ENCODE peak calls at places on chromosomes 12 and 14, in four cellular contexts. One of them, this sample, is unnamed.

GRCh38 chr12:80101126-80101525 is 1.8 kb downstream of the OTOGL start:
- DNase-seq in fibroblast of lung: no peak
- DNase-seq in right atrium auricular region: no peak
- DNase-seq in fibroblast of the aortic adventitia: peak; percentile 4
- DNase-seq in this sample: peak; percentile 86

GRCh38 chr12:110704750-110705149 is 15.8 kb upstream of the HVCN1 start:
- DNase-seq in fibroblast of the aortic adventitia: no peak
- DNase-seq in fibroblast of lung: no peak
- DNase-seq in right atrium auricular region: no peak
- DNase-seq in this sample: peak; percentile 56

GRCh38 chr12:104638760-104639319 is 182.1 kb downstream of the CHST11 start:
- DNase-seq in fibroblast of lung: no peak
- DNase-seq in right atrium auricular region: no peak
- DNase-seq in fibroblast of the aortic adventitia: no peak
- DNase-seq in this sample: no peak

GRCh38 chr14:57417228-57417627 is 26.8 kb downstream of the NAA30 start:
- DNase-seq in fibroblast of lung: no peak
- DNase-seq in right atrium auricular region: no peak
- DNase-seq in fibroblast of the aortic adventitia: no peak
- DNase-seq in this sample: no peak

GRCh38 chr14:52918486-52918885 is 32.4 kb downstream of the FERMT2 start:
- DNase-seq in fibroblast of the aortic adventitia: peak; percentile 50
- DNase-seq in fibroblast of lung: peak; percentile 49
- DNase-seq in right atrium auricular region: no peak
- DNase-seq in this sample: peak; percentile 81

GRCh38 chr14:73166399-73166798 is 30.1 kb downstream of the PSEN1 start:
- DNase-seq in fibroblast of the aortic adventitia: no peak
- DNase-seq in right atrium auricular region: no peak
- DNase-seq in fibroblast of lung: no peak
- DNase-seq in this sample: peak; percentile 64

GRCh38 chr14:68291820-68292219 is 472.2 kb downstream of the RAD51B start:
- DNase-seq in right atrium auricular region: no peak
- DNase-seq in fibroblast of the aortic adventitia: no peak
- DNase-seq in fibroblast of lung: no peak
- DNase-seq in this sample: no peak

GRCh38 chr14:64643709-64644108 is 60.5 kb upstream of the PLEKHG3 start:
- DNase-seq in fibroblast of the aortic adventitia: no peak
- DNase-seq in right atrium auricular region: no peak
- DNase-seq in fibroblast of lung: no peak
- DNase-seq in this sample: no peak

GRCh38 chr12:82350161-82350560 is 8.0 kb downstream of the CCDC59 start:
- DNase-seq in right atrium auricular region: no peak
- DNase-seq in fibroblast of the aortic adventitia: no peak
- DNase-seq in fibroblast of lung: no peak
- DNase-seq in this sample: no peak

GRCh38 chr14:103296007-103296406 is 38.0 kb upstream of the EIF5 start:
- DNase-seq in right atrium auricular region: no peak
- DNase-seq in fibroblast of the aortic adventitia: peak; percentile 34
- DNase-seq in fibroblast of lung: peak; percentile 52
- DNase-seq in this sample: peak; percentile 77

GRCh38 chr12:22447223-22447622 is 97.1 kb downstream of the C2CD5 start:
- DNase-seq in right atrium auricular region: no peak
- DNase-seq in fibroblast of lung: peak; percentile 56
- DNase-seq in fibroblast of the aortic adventitia: no peak
- DNase-seq in this sample: peak; percentile 30

GRCh38 chr12:103580026-103580425 is 7.0 kb upstream of the STAB2 start:
- DNase-seq in fibroblast of the aortic adventitia: no peak
- DNase-seq in fibroblast of lung: no peak
- DNase-seq in right atrium auricular region: no peak
- DNase-seq in this sample: peak; percentile 75

GRCh38 chr14:95507174-95507573 is 9.3 kb downstream of the SYNE3 start:
- DNase-seq in right atrium auricular region: peak; percentile 89
- DNase-seq in fibroblast of the aortic adventitia: peak; percentile 97
- DNase-seq in fibroblast of lung: peak; percentile 92
- DNase-seq in this sample: peak; percentile 97

GRCh38 chr14:23360496-23360895 is 4.5 kb downstream of the EFS start:
- DNase-seq in right atrium auricular region: no peak
- DNase-seq in fibroblast of the aortic adventitia: no peak
- DNase-seq in fibroblast of lung: no peak
- DNase-seq in this sample: no peak

GRCh38 chr12:76866146-76866545 is 12.7 kb downstream of the CSRP2 start:
- DNase-seq in fibroblast of the aortic adventitia: no peak
- DNase-seq in fibroblast of lung: no peak
- DNase-seq in right atrium auricular region: no peak
- DNase-seq in this sample: no peak

GRCh38 chr12:43692064-43692463 is 66.5 kb downstream of the PUS7L start:
- DNase-seq in fibroblast of the aortic adventitia: peak; percentile 20
- DNase-seq in right atrium auricular region: no peak
- DNase-seq in fibroblast of lung: peak; percentile 27
- DNase-seq in this sample: peak; percentile 45

GRCh38 chr12:53424626-53425514 is 1.2 kb downstream of the AMHR2 start:
- DNase-seq in right atrium auricular region: no peak
- DNase-seq in fibroblast of the aortic adventitia: no peak
- DNase-seq in fibroblast of lung: no peak
- DNase-seq in this sample: no peak

GRCh38 chr14:76201162-76201561 is 49.4 kb downstream of the GPATCH2L start:
- DNase-seq in fibroblast of lung: peak; percentile 86
- DNase-seq in right atrium auricular region: no peak
- DNase-seq in fibroblast of the aortic adventitia: peak; percentile 47
- DNase-seq in this sample: peak; percentile 86

GRCh38 chr12:100473716-100474150 is at the start of gene NR1H4:
- DNase-seq in fibroblast of the aortic adventitia: peak; percentile 3
- DNase-seq in right atrium auricular region: no peak
- DNase-seq in fibroblast of lung: peak; percentile 75
- DNase-seq in this sample: no peak

GRCh38 chr14:63933701-63934100 is 80.9 kb downstream of the SYNE2 start:
- DNase-seq in fibroblast of the aortic adventitia: no peak
- DNase-seq in fibroblast of lung: no peak
- DNase-seq in right atrium auricular region: no peak
- DNase-seq in this sample: no peak

GRCh38 chr12:78441737-78442453 is 422.7 kb upstream of the SYT1 start:
- DNase-seq in fibroblast of lung: peak; percentile 14
- DNase-seq in fibroblast of the aortic adventitia: no peak
- DNase-seq in right atrium auricular region: no peak
- DNase-seq in this sample: no peak

DNA sequence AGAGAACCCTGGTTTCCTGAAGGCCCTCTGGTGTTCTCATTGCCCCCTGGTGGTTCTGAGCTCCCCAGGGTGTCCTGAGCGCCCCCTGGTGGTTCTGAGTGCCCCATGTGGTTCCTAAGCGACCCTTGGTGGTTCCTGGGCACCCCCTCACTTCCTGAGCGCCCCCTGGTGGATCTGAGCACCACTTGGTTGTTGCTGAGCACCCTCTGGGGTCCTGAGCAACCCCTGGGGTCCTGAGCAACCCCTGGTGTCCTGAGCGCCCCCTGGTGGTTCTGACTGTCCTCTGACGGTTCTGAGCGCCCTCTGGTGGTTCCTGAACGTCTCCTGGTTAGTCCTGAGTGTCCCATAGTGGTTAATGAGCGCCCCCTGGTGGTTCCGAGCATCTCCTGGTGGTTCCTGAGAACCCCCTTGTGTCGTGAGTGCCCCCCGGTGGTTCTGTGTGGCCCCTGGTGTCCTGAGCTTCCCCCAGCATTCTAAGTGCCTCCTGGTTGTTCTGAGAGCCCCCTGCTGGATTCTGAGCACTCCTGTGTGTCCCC is 568.3 kb downstream of the TMEM121 start:
- DNase-seq in fibroblast of lung: no peak
- DNase-seq in right atrium auricular region: no peak
- DNase-seq in fibroblast of the aortic adventitia: no peak
- DNase-seq in this sample: no peak
- TF ChIP-seq CTCF in fibroblast of lung: no peak
- TF ChIP-seq CTCF in right atrium auricular region: no peak
- TF ChIP-seq CTCF in fibroblast of the aortic adventitia: no peak
- TF ChIP-seq CTCF in this sample: no peak

DNA sequence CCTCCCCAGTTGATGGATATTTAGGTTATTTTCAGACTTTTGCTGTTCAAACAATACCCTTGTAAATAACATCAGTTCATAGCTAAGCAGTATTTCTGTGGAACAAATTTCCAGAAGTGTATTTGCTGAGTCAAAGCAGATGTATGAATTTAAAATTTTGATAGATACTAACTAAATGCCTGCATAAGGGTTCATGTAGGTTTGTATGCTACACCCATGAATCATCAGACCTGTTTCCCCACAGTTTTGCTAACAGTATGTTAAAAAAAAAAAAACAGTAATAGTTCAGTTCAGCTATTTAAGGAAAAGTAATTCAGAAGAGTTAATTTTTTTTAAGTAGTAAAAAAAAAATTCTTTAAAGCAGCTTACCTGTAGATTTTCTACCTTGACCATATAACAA is 236.1 kb upstream of the DIO2 start:
- DNase-seq in fibroblast of the aortic adventitia: peak; percentile 12
- DNase-seq in fibroblast of lung: no peak
- DNase-seq in right atrium auricular region: no peak
- DNase-seq in this sample: peak; percentile 50
- H3K4me3 ChIP-seq in fibroblast of the aortic adventitia: no peak overlapping the region
- H3K4me3 ChIP-seq in fibroblast of lung: no peak overlapping the region
- H3K4me3 ChIP-seq in right atrium auricular region: no peak overlapping the region
- H3K4me3 ChIP-seq in this sample: no peak overlapping the region

DNA sequence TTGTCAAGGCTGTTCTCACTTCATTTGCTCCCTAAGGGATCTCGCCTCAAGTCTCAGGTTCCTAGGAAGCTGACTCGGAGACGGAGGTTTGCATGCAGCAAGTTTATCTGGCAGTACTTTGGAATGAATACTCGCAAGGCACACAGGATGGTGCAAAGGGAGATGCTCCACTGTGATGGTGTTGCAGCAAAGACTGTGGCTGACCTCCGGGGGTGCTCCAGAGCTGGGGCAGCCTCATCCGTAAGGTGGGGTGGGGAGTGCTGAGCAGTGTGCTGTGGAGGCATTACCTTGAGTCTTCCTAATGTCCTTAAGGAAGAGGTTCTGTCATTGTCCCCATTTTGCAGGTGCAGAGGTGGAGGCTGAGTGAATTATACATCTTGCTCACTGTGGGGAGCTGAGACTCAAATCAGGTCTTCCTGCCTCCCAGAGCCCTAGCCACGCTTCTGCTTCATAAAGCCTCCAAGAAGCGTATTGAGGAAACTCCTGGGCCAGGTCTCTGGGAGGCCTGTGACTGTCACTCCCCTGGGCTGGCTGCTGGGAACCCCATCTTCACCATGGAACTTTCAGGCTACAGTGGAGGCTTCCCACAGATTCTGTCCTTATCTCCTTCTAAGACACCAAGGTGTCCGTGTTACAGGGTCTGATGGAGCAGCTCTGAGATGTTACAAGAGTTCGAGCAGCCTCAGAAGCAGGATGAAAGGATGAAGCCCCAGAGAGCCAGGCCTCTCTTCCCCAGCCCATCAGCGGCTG is 39.5 kb downstream of the GALNT16 start:
- DNase-seq in fibroblast of the aortic adventitia: no peak
- DNase-seq in right atrium auricular region: no peak
- DNase-seq in fibroblast of lung: no peak
- DNase-seq in this sample: no peak
- TF ChIP-seq CTCF in fibroblast of the aortic adventitia: peak; percentile 42
- TF ChIP-seq CTCF in right atrium auricular region: no peak
- TF ChIP-seq CTCF in fibroblast of lung: no peak
- TF ChIP-seq CTCF in this sample: peak; percentile 15

GRCh38 chr12:117000316-117000715 is 89.6 kb downstream of the FBXW8 start:
- DNase-seq in right atrium auricular region: no peak
- DNase-seq in fibroblast of lung: no peak
- DNase-seq in fibroblast of the aortic adventitia: no peak
- DNase-seq in this sample: no peak
- H3K4me3 ChIP-seq in right atrium auricular region: no peak overlapping the region
- H3K4me3 ChIP-seq in fibroblast of lung: no peak overlapping the region
- H3K4me3 ChIP-seq in fibroblast of the aortic adventitia: no peak overlapping the region
- H3K4me3 ChIP-seq in this sample: no peak overlapping the region

GRCh38 chr14:100072783-100073346 is 7.6 kb downstream of the EVL start:
- DNase-seq in fibroblast of the aortic adventitia: no peak
- DNase-seq in fibroblast of lung: no peak
- DNase-seq in right atrium auricular region: no peak
- DNase-seq in this sample: peak; percentile 86
- TF ChIP-seq CTCF in fibroblast of the aortic adventitia: no peak
- TF ChIP-seq CTCF in fibroblast of lung: no peak
- TF ChIP-seq CTCF in right atrium auricular region: no peak
- TF ChIP-seq CTCF in this sample: peak; percentile 90

GRCh38 chr12:14958361-14959125 is 2.9 kb downstream of the ARHGDIB start:
- DNase-seq in right atrium auricular region: no peak
- DNase-seq in fibroblast of the aortic adventitia: no peak
- DNase-seq in fibroblast of lung: no peak
- DNase-seq in this sample: no peak

GRCh38 chr12:14957769-14958168 is 3.6 kb downstream of the ARHGDIB start:
- DNase-seq in right atrium auricular region: no peak
- DNase-seq in fibroblast of the aortic adventitia: no peak
- DNase-seq in fibroblast of lung: no peak
- DNase-seq in this sample: no peak

GRCh38 chr12:14959463-14959862 is 1.9 kb downstream of the ARHGDIB start:
- DNase-seq in right atrium auricular region: no peak
- DNase-seq in fibroblast of lung: no peak
- DNase-seq in fibroblast of the aortic adventitia: no peak
- DNase-seq in this sample: no peak

GRCh38 chr12:14959916-14960315 is 1.5 kb downstream of the ARHGDIB start:
- DNase-seq in fibroblast of the aortic adventitia: no peak
- DNase-seq in right atrium auricular region: no peak
- DNase-seq in fibroblast of lung: no peak
- DNase-seq in this sample: no peak

DNA sequence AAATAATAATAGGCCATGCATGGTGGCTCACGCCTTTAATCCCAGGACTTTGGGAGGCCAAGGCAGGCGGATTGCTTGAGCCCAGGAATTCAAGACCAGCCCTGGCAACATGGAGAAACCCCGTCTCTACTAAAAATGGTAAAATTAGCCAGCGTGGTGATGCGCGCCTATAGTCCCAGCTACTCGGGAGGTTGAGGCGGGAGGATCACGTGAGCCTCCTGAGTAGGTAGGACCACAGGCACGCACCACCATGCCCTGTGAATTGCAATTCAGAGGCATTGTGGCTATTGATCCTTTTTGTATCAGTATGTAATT is 2.3 kb downstream of the ARHGDIB start:
- DNase-seq in fibroblast of the aortic adventitia: no peak
- DNase-seq in fibroblast of lung: no peak
- DNase-seq in right atrium auricular region: no peak
- DNase-seq in this sample: no peak
- H3K4me3 ChIP-seq in fibroblast of the aortic adventitia: no peak overlapping the region
- H3K4me3 ChIP-seq in fibroblast of lung: no peak overlapping the region
- H3K4me3 ChIP-seq in right atrium auricular region: peak overlapping the region; percentile 54
- H3K4me3 ChIP-seq in this sample: no peak overlapping the region

GRCh38 chr14:45204241-45204640 is 48.8 kb downstream of the MIS18BP1 start:
- DNase-seq in fibroblast of lung: no peak
- DNase-seq in right atrium auricular region: no peak
- DNase-seq in fibroblast of the aortic adventitia: no peak
- DNase-seq in this sample: no peak

GRCh38 chr14:45198551-45198950 is 54.5 kb downstream of the MIS18BP1 start:
- DNase-seq in fibroblast of the aortic adventitia: peak; percentile 64
- DNase-seq in right atrium auricular region: no peak
- DNase-seq in fibroblast of lung: peak; percentile 22
- DNase-seq in this sample: peak; percentile 74

GRCh38 chr14:45199246-45199645 is 53.8 kb downstream of the MIS18BP1 start:
- DNase-seq in fibroblast of lung: peak; percentile 26
- DNase-seq in fibroblast of the aortic adventitia: peak; percentile 46
- DNase-seq in right atrium auricular region: no peak
- DNase-seq in this sample: peak; percentile 57

DNA sequence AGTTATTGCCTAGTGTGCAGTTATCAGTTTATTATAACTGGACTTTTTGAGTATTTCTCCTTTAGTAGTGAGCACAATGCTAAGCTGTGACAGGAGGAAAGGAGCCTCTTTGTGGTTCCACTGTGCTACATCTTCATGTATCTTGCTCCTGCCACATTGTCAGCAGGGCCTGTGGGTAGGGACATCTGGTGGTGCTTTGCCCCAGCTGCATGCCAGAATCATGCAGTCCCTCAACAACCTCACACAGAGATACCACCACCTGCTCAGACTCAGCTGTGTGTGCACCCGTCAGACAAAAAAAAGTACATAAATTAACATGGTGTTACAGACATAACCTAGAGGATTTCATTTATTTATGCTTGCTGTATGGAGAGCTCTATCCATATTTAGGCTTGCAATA is 51.1 kb downstream of the MIS18BP1 start:
- DNase-seq in fibroblast of lung: peak; percentile 21
- DNase-seq in right atrium auricular region: no peak
- DNase-seq in fibroblast of the aortic adventitia: no peak
- DNase-seq in this sample: peak; percentile 28
- TF ChIP-seq CTCF in fibroblast of lung: no peak
- TF ChIP-seq CTCF in right atrium auricular region: peak; percentile 22
- TF ChIP-seq CTCF in fibroblast of the aortic adventitia: no peak
- TF ChIP-seq CTCF in this sample: peak; percentile 48

This sample was measured in epithelial cell of esophagus.